ENCODE peak calls at places on chromosomes 1 and 21, in ten cellular contexts. T is H54, O is sigmoid colon, I is stomach, P is A549, G is breast epithelium, R is suprapubic skin, F is lower leg skin, J is testis, U is transverse colon. N is an unnamed sample.
A peak's percentile ranks its signal among the peaks of the same experiment; 100 is the strongest.

GRCh38 chr1:211472724-211473123 is 19.2 kb downstream of the RD3 start:
- DNase-seq in T (no peak), O (no peak), I (no peak), P (peak; percentile 29), G (no peak), R (no peak), F (no peak), J (no peak), U (no peak), N (no peak)

GRCh38 chr21:34889287-34889536 is 159.9 kb downstream of the RUNX1 start:
- DNase-seq in T (peak; percentile 38), O (peak; percentile 75), I (peak; percentile 57), P (peak; percentile 66), G (no peak), R (no peak), F (peak; percentile 40), J (peak; percentile 61), U (peak; percentile 50), N (peak; percentile 81)

GRCh38 chr1:182877842-182878241 is 38.7 kb downstream of the DHX9 start:
- DNase-seq in T (no peak), O (no peak), I (no peak), P (no peak), G (no peak), R (no peak), F (no peak), J (no peak), U (no peak), N (no peak)

GRCh38 chr1:11285883-11286734 is 13.1 kb downstream of the UBIAD1 start:
- DNase-seq in T (no peak), O (no peak), I (no peak), P (peak; percentile 12), G (no peak), R (no peak), F (no peak), J (no peak), U (no peak), N (no peak)

GRCh38 chr1:16187748-16188401 is 24.6 kb downstream of the ARHGEF19 start:
- DNase-seq in T (peak; percentile 62), O (peak; percentile 86), I (peak; percentile 82), P (peak; percentile 78), G (no peak), R (no peak), F (no peak), J (peak; percentile 83), U (peak; percentile 82), N (peak; percentile 84)

GRCh38 chr1:160161965-160162705 is 10.7 kb downstream of the ATP1A4 start:
- DNase-seq in T (peak; percentile 29), O (no peak), I (no peak), P (peak; percentile 27), G (no peak), R (no peak), F (no peak), J (peak; percentile 49), U (no peak), N (peak; percentile 14)

GRCh38 chr1:54754486-54755285 is 9.6 kb downstream of the PARS2 start:
- DNase-seq in T (no peak), O (no peak), I (no peak), P (no peak), G (no peak), R (no peak), F (no peak), J (no peak), U (no peak), N (no peak)

GRCh38 chr1:40352126-40352525 is 21.4 kb upstream of the SMAP2 start:
- DNase-seq in T (no peak), O (no peak), I (no peak), P (no peak), G (no peak), R (no peak), F (no peak), J (no peak), U (no peak), N (peak; percentile 11)

GRCh38 chr1:74586253-74586897 is 74.0 kb upstream of the LRRC53 start:
- DNase-seq in T (no peak), O (no peak), I (no peak), P (no peak), G (no peak), R (no peak), F (no peak), J (no peak), U (no peak), N (no peak)

GRCh38 chr1:227799756-227800155 is 15.7 kb upstream of the PRSS38 start:
- DNase-seq in T (no peak), O (no peak), I (no peak), P (no peak), G (no peak), R (no peak), F (no peak), J (no peak), U (no peak), N (no peak)

GRCh38 chr1:236058141-236058626 is 6.7 kb downstream of the NID1 start:
- DNase-seq in T (no peak), O (peak; percentile 45), I (no peak), P (no peak), G (no peak), R (no peak), F (no peak), J (no peak), U (no peak), N (no peak)

GRCh38 chr1:200668514-200669313 is 993 bp downstream of the DDX59 start:
- DNase-seq in T (no peak), O (no peak), I (no peak), P (no peak), G (no peak), R (no peak), F (no peak), J (no peak), U (no peak), N (no peak)

GRCh38 chr1:200666309-200666708 is 3.4 kb downstream of the DDX59 start:
- DNase-seq in T (no peak), O (no peak), I (no peak), P (no peak), G (no peak), R (no peak), F (no peak), J (no peak), U (no peak), N (no peak)

GRCh38 chr1:200671235-200671786 is 1.6 kb upstream of the DDX59 start:
- DNase-seq in T (no peak), O (no peak), I (no peak), P (no peak), G (no peak), R (no peak), F (no peak), J (no peak), U (no peak), N (no peak)

GRCh38 chr1:200670215-200671118 is 760 bp upstream of the DDX59 start:
- DNase-seq in T (peak; percentile 45), O (no peak), I (peak; percentile 34), P (peak; percentile 88), G (no peak), R (no peak), F (peak; percentile 45), J (peak; percentile 79), U (peak; percentile 51), N (peak; percentile 85)

GRCh38 chr1:200669314-200670214 is at the start of gene DDX59:
- DNase-seq in T (peak; percentile 90), O (peak; percentile 98), I (peak; percentile 95), P (peak; percentile 98), G (peak; percentile 95), R (peak; percentile 97), F (peak; percentile 94), J (peak; percentile 95), U (peak; percentile 96), N (peak; percentile 93)
- TF ChIP-seq POLR2A in T (peak; percentile 73), O (peak; percentile 83), I (no peak), P (peak; percentile 46), G (peak; percentile 66), R (no peak), F (no peak), J (no peak), U (peak; percentile 96), N (peak; percentile 91)

GRCh38 chr1:173476664-173477285 is 360 bp upstream of the PRDX6 start:
- DNase-seq in T (peak; percentile 85), O (peak; percentile 97), I (peak; percentile 89), P (peak; percentile 93), G (peak; percentile 88), R (peak; percentile 96), F (peak; percentile 92), J (peak; percentile 96), U (peak; percentile 94), N (peak; percentile 94)
- TF ChIP-seq POLR2A in T (peak; percentile 88), O (peak; percentile 18), I (no peak), P (peak; percentile 57), G (no peak), R (no peak), F (no peak), J (no peak), U (peak; percentile 73), N (peak; percentile 68)

GRCh38 chr1:206719169-206719839 is 34.6 kb downstream of the MAPKAPK2 start:
- DNase-seq in T (no peak), O (no peak), I (no peak), P (no peak), G (no peak), R (no peak), F (no peak), J (no peak), U (no peak), N (no peak)
- TF ChIP-seq POLR2A in T (no peak), O (no peak), I (no peak), P (no peak), G (no peak), R (no peak), F (no peak), J (no peak), U (no peak), N (no peak)

DNA sequence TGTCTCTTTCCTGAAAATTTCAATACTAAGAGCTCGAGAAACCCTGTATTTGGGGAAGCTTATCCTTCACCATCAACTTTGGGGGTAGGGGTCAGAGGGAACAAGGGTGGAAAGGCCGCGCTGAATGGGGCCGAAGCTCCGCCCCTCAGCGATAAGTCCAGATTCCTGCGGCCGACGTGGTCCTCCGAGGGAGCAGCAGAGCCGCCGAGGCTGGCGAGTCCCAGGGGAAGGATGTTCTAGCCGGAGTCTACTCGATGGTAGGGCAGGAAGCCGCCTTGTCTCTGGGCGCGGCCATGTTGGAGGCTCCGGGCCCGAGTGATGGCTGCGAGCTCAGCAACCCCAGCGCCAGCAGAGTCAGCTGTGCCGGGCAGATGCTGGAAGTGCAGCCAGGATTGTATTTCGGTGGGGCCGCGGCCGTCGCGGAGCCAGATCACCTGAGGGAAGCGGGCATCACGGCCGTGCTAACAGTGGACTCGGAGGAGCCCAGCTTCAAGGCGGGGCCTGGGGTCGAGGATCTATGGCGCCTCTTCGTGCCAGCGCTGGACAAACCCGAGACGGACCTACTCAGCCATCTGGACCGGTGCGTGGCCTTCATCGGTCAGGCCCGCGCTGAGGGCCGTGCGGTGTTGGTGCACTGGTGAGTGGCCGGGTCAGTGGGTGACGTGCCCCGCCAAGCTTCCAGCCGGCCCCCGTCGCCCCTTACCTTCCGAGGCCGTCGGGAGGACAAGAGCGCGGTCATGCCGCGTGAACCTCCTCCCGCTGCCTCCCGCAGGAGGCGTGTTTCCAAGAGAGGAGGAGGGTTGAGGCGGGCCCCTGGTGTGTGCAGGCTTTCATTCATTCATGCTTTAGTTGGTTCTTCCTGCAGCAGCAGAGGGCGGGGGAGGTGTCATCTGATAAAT is at the start of gene DUSP12:
- DNase-seq in T (peak; percentile 79), O (peak; percentile 96), I (peak; percentile 92), P (peak; percentile 97), G (peak; percentile 85), R (peak; percentile 97), F (peak; percentile 87), J (peak; percentile 97), U (peak; percentile 93), N (peak; percentile 95)
- TF ChIP-seq POLR2A in T (peak; percentile 90), O (no peak), I (no peak), P (peak; percentile 66), G (no peak), R (no peak), F (no peak), J (no peak), U (peak; percentile 53), N (peak; percentile 89)

GRCh38 chr1:197797010-197797409 is 21.7 kb upstream of the DENND1B start:
- DNase-seq in T (no peak), O (no peak), I (no peak), P (no peak), G (no peak), R (no peak), F (no peak), J (no peak), U (no peak), N (peak; percentile 6)
- TF ChIP-seq POLR2A in T (no peak), O (no peak), I (no peak), P (no peak), G (no peak), R (no peak), F (no peak), J (no peak), U (no peak), N (no peak)